ENCODE peak calls at places on chromosomes 2 and 18, in ten cellular contexts. D is PC-3, Y is A549, M is astrocyte, W is K562, K is body of pancreas, Q is B cell, C is breast epithelium, U is HFF-Myc, N is foreskin fibroblast. B is an unnamed sample.

GRCh38 chr2:239195318-239195871 is 205.4 kb downstream of the HDAC4 start:
- DNase-seq in D (no peak), Y (no peak), M (peak; percentile 5), W (no peak), K (peak; percentile 4), Q (no peak), C (no peak), U (no peak), N (no peak), B (no peak)

GRCh38 chr2:101080214-101081068 is 70.7 kb downstream of the TBC1D8 start:
- DNase-seq in D (peak; percentile 70), Y (peak; percentile 44), M (no peak), W (no peak), K (no peak), Q (no peak), C (peak; percentile 37), U (no peak), N (no peak), B (no peak)

GRCh38 chr2:191836853-191837769 is 9.8 kb downstream of the CAVIN2 start:
- DNase-seq in D (no peak), Y (no peak), M (no peak), W (peak; percentile 74), K (no peak), Q (no peak), C (no peak), U (no peak), N (no peak), B (no peak)

GRCh38 chr2:110807520-110807919 is 75.1 kb downstream of the ACOXL start:
- DNase-seq in D (no peak), Y (no peak), M (peak; percentile 1), W (no peak), K (no peak), Q (no peak), C (no peak), U (no peak), N (peak; percentile 36), B (no peak)

GRCh38 chr2:237661799-237662328 is 34.5 kb downstream of the LRRFIP1 start:
- DNase-seq in D (no peak), Y (no peak), M (no peak), W (no peak), K (no peak), Q (no peak), C (no peak), U (no peak), N (no peak), B (no peak)

GRCh38 chr2:74003494-74004211 is 18.9 kb downstream of the TET3 start:
- DNase-seq in D (peak; percentile 41), Y (no peak), M (peak; percentile 69), W (peak; percentile 83), K (no peak), Q (no peak), C (no peak), U (no peak), N (peak; percentile 83), B (no peak)

GRCh38 chr18:69215151-69215550 is 185.5 kb upstream of the DOK6 start:
- DNase-seq in D (no peak), Y (no peak), M (no peak), W (no peak), K (no peak), Q (no peak), C (no peak), U (no peak), N (no peak), B (no peak)

GRCh38 chr2:127064642-127065250 is 42.2 kb downstream of the BIN1 start:
- DNase-seq in D (peak; percentile 98), Y (peak; percentile 98), M (peak; percentile 92), W (peak; percentile 97), K (peak; percentile 59), Q (no peak), C (peak; percentile 65), U (peak; percentile 88), N (peak; percentile 98), B (peak; percentile 87)

GRCh38 chr18:13871701-13872100 is 43.6 kb downstream of the MC2R start:
- DNase-seq in D (no peak), Y (no peak), M (no peak), W (no peak), K (no peak), Q (no peak), C (no peak), U (no peak), N (no peak), B (no peak)

GRCh38 chr2:164910091-164910899 is 45.0 kb downstream of the SLC38A11 start:
- DNase-seq in D (peak; percentile 64), Y (no peak), M (peak; percentile 82), W (no peak), K (peak; percentile 77), Q (peak; percentile 37), C (no peak), U (peak; percentile 79), N (no peak), B (no peak)

GRCh38 chr2:173884403-173884802 is 80.8 kb downstream of the SP3 start:
- DNase-seq in D (peak; percentile 78), Y (no peak), M (peak; percentile 12), W (peak; percentile 67), K (peak; percentile 82), Q (peak; percentile 24), C (no peak), U (no peak), N (peak; percentile 19), B (no peak)

GRCh38 chr2:235511187-235511661 is 17.4 kb downstream of the AGAP1 start:
- DNase-seq in D (peak; percentile 87), Y (peak; percentile 87), M (peak; percentile 88), W (no peak), K (peak; percentile 59), Q (no peak), C (no peak), U (no peak), N (peak; percentile 64), B (no peak)

GRCh38 chr2:68169308-68169707 is 11.6 kb downstream of the PNO1 start:
- DNase-seq in D (peak; percentile 20), Y (peak; percentile 22), M (no peak), W (no peak), K (no peak), Q (no peak), C (no peak), U (no peak), N (no peak), B (no peak)
- TF ChIP-seq CTCF in D (peak; percentile 19), Y (no peak), M (peak; percentile 9), W (no peak), K (no peak), Q (no peak), C (no peak), U (no peak), N (no peak), B (no peak)

GRCh38 chr2:241180495-241180894 is 8.0 kb upstream of the ANO7 start:
- DNase-seq in D (no peak), Y (no peak), M (no peak), W (no peak), K (no peak), Q (no peak), C (no peak), U (no peak), N (no peak), B (no peak)
- TF ChIP-seq CTCF in D (no peak), Y (no peak), M (no peak), W (peak; percentile 59), K (no peak), Q (no peak), C (no peak), U (no peak), N (no peak), B (no peak)

GRCh38 chr2:121103969-121104368 is 181.0 kb downstream of the TFCP2L1 start:
- DNase-seq in D (no peak), Y (no peak), M (no peak), W (no peak), K (no peak), Q (no peak), C (no peak), U (no peak), N (no peak), B (no peak)
- TF ChIP-seq CTCF in D (no peak), Y (no peak), M (no peak), W (no peak), K (no peak), Q (no peak), C (no peak), U (no peak), N (no peak), B (no peak)

GRCh38 chr2:28978606-28979005 is 2.5 kb upstream of the TOGARAM2 start:
- DNase-seq in D (no peak), Y (no peak), M (no peak), W (no peak), K (no peak), Q (no peak), C (no peak), U (no peak), N (no peak), B (no peak)
- TF ChIP-seq CTCF in D (no peak), Y (no peak), M (no peak), W (no peak), K (no peak), Q (no peak), C (no peak), U (no peak), N (no peak), B (no peak)

DNA sequence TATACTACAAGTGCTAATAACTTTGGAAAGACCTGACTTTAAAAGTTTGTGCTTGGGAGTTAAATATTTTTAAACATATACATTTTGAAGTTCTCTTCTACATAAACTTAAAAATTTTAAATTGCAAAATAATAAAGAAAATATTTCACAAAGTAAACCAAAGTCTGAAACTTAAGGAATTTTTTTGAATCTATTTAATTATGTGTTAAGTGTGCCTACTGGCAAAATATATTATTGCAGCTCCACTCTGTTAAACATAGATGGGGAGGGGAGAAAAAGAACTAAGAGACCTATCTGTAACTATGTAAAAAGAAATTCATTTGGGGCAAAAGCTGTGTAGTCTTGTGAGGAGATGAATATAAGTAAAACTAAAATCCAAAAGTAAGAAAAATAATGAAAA is 133.3 kb upstream of the UBE2E3 start:
- DNase-seq in D (no peak), Y (no peak), M (no peak), W (no peak), K (no peak), Q (no peak), C (no peak), U (no peak), N (no peak), B (no peak)
- TF ChIP-seq CTCF in D (no peak), Y (no peak), M (no peak), W (no peak), K (no peak), Q (no peak), C (no peak), U (no peak), N (no peak), B (no peak)

DNA sequence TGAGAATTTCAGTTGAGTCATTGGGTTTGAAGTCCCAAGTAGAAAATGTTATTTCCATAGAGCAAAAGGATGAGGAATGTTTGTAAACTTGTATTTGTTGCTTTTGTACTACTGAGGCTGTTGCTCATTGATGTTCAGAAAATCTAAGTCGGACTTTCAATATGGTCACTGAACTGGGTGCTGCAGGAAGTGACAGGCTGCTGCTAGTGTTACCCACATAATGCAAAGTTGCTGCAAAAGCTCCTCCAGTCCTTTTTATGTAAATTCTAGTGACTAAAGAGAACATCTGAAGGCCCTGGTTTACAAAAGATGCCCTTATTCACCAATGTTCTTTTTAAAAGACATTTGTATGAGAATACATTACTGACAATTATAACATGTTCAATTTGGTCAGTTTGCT is 131.1 kb upstream of the FAM98A start:
- DNase-seq in D (no peak), Y (no peak), M (no peak), W (no peak), K (no peak), Q (no peak), C (no peak), U (no peak), N (no peak), B (no peak)
- TF ChIP-seq CTCF in D (no peak), Y (no peak), M (no peak), W (no peak), K (no peak), Q (no peak), C (no peak), U (no peak), N (no peak), B (no peak)

GRCh38 chr2:125175415-125175814 is 1150.3 kb downstream of the CNTNAP5 start:
- DNase-seq in D (no peak), Y (no peak), M (no peak), W (no peak), K (no peak), Q (no peak), C (no peak), U (no peak), N (no peak), B (no peak)
- TF ChIP-seq CTCF in D (no peak), Y (no peak), M (no peak), W (no peak), K (no peak), Q (no peak), C (no peak), U (no peak), N (no peak), B (no peak)